ENCODE peak calls at places on chromosomes 1 and 21, in ten cellular contexts. T is NCI-H2029; O is dorsolateral prefrontal cortex; U is cardiac fibroblast; J is stimulated activated CD8-positive, alpha-beta memory T cell treated with anti-CD3 and anti-CD28 coated beads, Interleukin-4, amount 100 ng/mL, for 1 hour; G is astrocyte of the cerebellum; L is NB4; F is NCI-H460; N is neural crest cell; D is AG09319. A is an unnamed sample.

GRCh38 chr1:203650012-203650836 is 23.6 kb downstream of the ATP2B4 start:
- DNase-seq in T (no peak), O (peak; percentile 29), U (peak; percentile 51), J (peak; percentile 26), G (no peak), L (peak; percentile 68), F (no peak), N (peak; percentile 39), D (no peak), A (no peak)

GRCh38 chr1:50973875-50974617 is 4.0 kb downstream of the CDKN2C start:
- DNase-seq in T (peak; percentile 70), O (no peak), U (no peak), J (no peak), G (no peak), L (no peak), F (no peak), N (no peak), D (no peak), A (no peak)

GRCh38 chr1:245791410-245792312 is 636.9 kb downstream of the KIF26B start:
- DNase-seq in T (no peak), O (no peak), U (peak; percentile 80), J (no peak), G (no peak), L (no peak), F (no peak), N (no peak), D (no peak), A (no peak)

GRCh38 chr1:31422505-31423319 is 9.7 kb downstream of the SERINC2 start:
- DNase-seq in T (peak; percentile 71), O (peak; percentile 53), U (peak; percentile 68), J (peak; percentile 36), G (peak; percentile 31), L (peak; percentile 83), F (peak; percentile 55), N (peak; percentile 84), D (peak; percentile 37), A (peak; percentile 32)

GRCh38 chr1:117606608-117607261 is 887 bp downstream of the TENT5C start:
- DNase-seq in T (no peak), O (no peak), U (peak; percentile 48), J (peak; percentile 23), G (no peak), L (peak; percentile 67), F (no peak), N (no peak), D (no peak), A (no peak)

GRCh38 chr1:226097866-226098625 is 35.5 kb downstream of the H3-3A start:
- DNase-seq in T (no peak), O (no peak), U (peak; percentile 94), J (no peak), G (peak; percentile 75), L (no peak), F (no peak), N (no peak), D (no peak), A (no peak)

GRCh38 chr1:232978091-232978634 is 27.8 kb downstream of the NTPCR start:
- DNase-seq in T (no peak), O (no peak), U (peak; percentile 47), J (no peak), G (no peak), L (no peak), F (no peak), N (no peak), D (peak; percentile 85), A (no peak)

GRCh38 chr21:33940846-33941245 is 25.2 kb upstream of the ATP5PO start:
- DNase-seq in T (no peak), O (no peak), U (peak; percentile 37), J (no peak), G (peak; percentile 42), L (no peak), F (no peak), N (no peak), D (no peak), A (no peak)

GRCh38 chr1:28112388-28113311 is 24.2 kb upstream of the EYA3 start:
- DNase-seq in T (no peak), O (no peak), U (peak; percentile 25), J (no peak), G (no peak), L (peak; percentile 89), F (no peak), N (no peak), D (no peak), A (no peak)

GRCh38 chr1:223707270-223708000 is 4.9 kb upstream of the CAPN2 start:
- DNase-seq in T (peak; percentile 89), O (no peak), U (peak; percentile 95), J (no peak), G (peak; percentile 95), L (peak; percentile 18), F (peak; percentile 92), N (no peak), D (peak; percentile 95), A (peak; percentile 82)

GRCh38 chr1:241627453-241628329 is 12.5 kb downstream of the CHML start:
- DNase-seq in T (peak; percentile 11), O (no peak), U (peak; percentile 85), J (no peak), G (peak; percentile 76), L (peak; percentile 72), F (peak; percentile 73), N (no peak), D (no peak), A (no peak)

GRCh38 chr1:110783292-110783918 is 89.5 kb upstream of the CD53 start:
- DNase-seq in T (peak; percentile 30), O (no peak), U (peak; percentile 58), J (no peak), G (peak; percentile 15), L (peak; percentile 59), F (peak; percentile 42), N (peak; percentile 25), D (peak; percentile 14), A (peak; percentile 14)

GRCh38 chr1:221435510-221435909 is 306.4 kb downstream of the DUSP10 start:
- DNase-seq in T (peak; percentile 47), O (no peak), U (peak; percentile 85), J (no peak), G (no peak), L (peak; percentile 53), F (peak; percentile 57), N (no peak), D (no peak), A (peak; percentile 10)

GRCh38 chr1:91684599-91685196 is 184.0 kb downstream of the CDC7 start:
- DNase-seq in T (no peak), O (no peak), U (peak; percentile 59), J (no peak), G (peak; percentile 69), L (no peak), F (no peak), N (no peak), D (no peak), A (no peak)

GRCh38 chr1:206896261-206896660 is 982 bp upstream of the IL24 start:
- DNase-seq in T (peak; percentile 33), O (no peak), U (peak; percentile 78), J (no peak), G (no peak), L (no peak), F (no peak), N (no peak), D (no peak), A (no peak)

GRCh38 chr1:228108055-228108690 is 926 bp downstream of the MRPL55 start:
- DNase-seq in T (no peak), O (no peak), U (no peak), J (no peak), G (no peak), L (no peak), F (no peak), N (no peak), D (no peak), A (no peak)

GRCh38 chr1:55214903-55215193 is 316 bp downstream of the USP24 start:
- DNase-seq in T (peak; percentile 52), O (peak; percentile 25), U (peak; percentile 50), J (no peak), G (no peak), L (peak; percentile 57), F (no peak), N (peak; percentile 44), D (no peak), A (no peak)

GRCh38 chr1:54973205-54973921 is 7.1 kb upstream of the TMEM61 start:
- DNase-seq in T (no peak), O (no peak), U (peak; percentile 77), J (no peak), G (no peak), L (no peak), F (peak; percentile 27), N (peak; percentile 42), D (no peak), A (no peak)

GRCh38 chr1:18380288-18380687 is 100.4 kb upstream of the KLHDC7A start:
- DNase-seq in T (no peak), O (no peak), U (no peak), J (no peak), G (no peak), L (no peak), F (no peak), N (no peak), D (no peak), A (no peak)

GRCh38 chr1:186188736-186189135 is 186.3 kb downstream of the TPR start:
- DNase-seq in T (no peak), O (no peak), U (no peak), J (no peak), G (no peak), L (no peak), F (no peak), N (no peak), D (no peak), A (no peak)

GRCh38 chr21:35075546-35075945 is 26.4 kb upstream of the RUNX1 start:
- DNase-seq in T (peak; percentile 16), O (no peak), U (peak; percentile 54), J (no peak), G (no peak), L (no peak), F (no peak), N (no peak), D (no peak), A (peak; percentile 17)

GRCh38 chr1:226653311-226653921 is 85.7 kb downstream of the ITPKB start:
- DNase-seq in T (no peak), O (no peak), U (no peak), J (no peak), G (no peak), L (no peak), F (no peak), N (no peak), D (no peak), A (no peak)

GRCh38 chr21:41130883-41131282 is 37.1 kb upstream of the BACE2 start:
- DNase-seq in T (no peak), O (no peak), U (no peak), J (no peak), G (no peak), L (no peak), F (no peak), N (no peak), D (no peak), A (no peak)

GRCh38 chr1:29709711-29710169 is 473.4 kb downstream of the PTPRU start:
- DNase-seq in T (no peak), O (no peak), U (peak; percentile 64), J (no peak), G (peak; percentile 70), L (no peak), F (no peak), N (no peak), D (no peak), A (no peak)

GRCh38 chr1:71089536-71090270 is 8.9 kb upstream of the ZRANB2 start:
- DNase-seq in T (no peak), O (no peak), U (peak; percentile 89), J (no peak), G (peak; percentile 23), L (no peak), F (no peak), N (no peak), D (no peak), A (no peak)

GRCh38 chr1:199821029-199821779 is 206.3 kb upstream of the NR5A2 start:
- DNase-seq in T (peak; percentile 55), O (no peak), U (no peak), J (no peak), G (no peak), L (no peak), F (no peak), N (no peak), D (no peak), A (peak; percentile 52)

GRCh38 chr1:235077571-235078479 is 50.8 kb downstream of the TOMM20 start:
- DNase-seq in T (no peak), O (no peak), U (no peak), J (no peak), G (no peak), L (peak; percentile 78), F (no peak), N (no peak), D (no peak), A (no peak)

GRCh38 chr1:11045428-11046269 is 1.4 kb downstream of the MASP2 start:
- DNase-seq in T (no peak), O (no peak), U (no peak), J (no peak), G (no peak), L (no peak), F (no peak), N (peak; percentile 32), D (no peak), A (no peak)

A was measured in LNCaP clone FGC.